ENCODE peak calls at places on chromosomes 12 and 14, in six cellular contexts. Q is HepG2, B is GM12891, O is GM12878, S is H1, R is K562. H is an unnamed sample.
A peak's percentile ranks its signal among the peaks of the same experiment; 100 is the strongest.

GRCh38 chr14:34322940-34323418 is 139.1 kb downstream of the SPTSSA start:
- DNase-seq in Q (peak; percentile 87), B (peak; percentile 64), O (no peak), S (no peak), R (peak; percentile 51), H (peak; percentile 49)

GRCh38 chr12:103647267-103647666 is 60.2 kb downstream of the STAB2 start:
- DNase-seq in Q (no peak), B (no peak), O (no peak), S (no peak), R (no peak), H (no peak)

GRCh38 chr14:39265741-39266588 is 32.2 kb downstream of the MIA2 start:
- DNase-seq in Q (no peak), B (no peak), O (no peak), S (no peak), R (no peak), H (no peak)

GRCh38 chr12:27869567-27869966 is 89.5 kb upstream of the MANSC4 start:
- DNase-seq in Q (no peak), B (no peak), O (no peak), S (no peak), R (peak; percentile 52), H (no peak)

GRCh38 chr12:122124370-122124769 is 45.8 kb downstream of the MLXIP start:
- DNase-seq in Q (no peak), B (no peak), O (no peak), S (no peak), R (no peak), H (no peak)

GRCh38 chr12:24899503-24900098 is 49.3 kb downstream of the BCAT1 start:
- DNase-seq in Q (no peak), B (no peak), O (no peak), S (no peak), R (no peak), H (no peak)

GRCh38 chr14:69680297-69680696 is 68.9 kb downstream of the SUSD6 start:
- DNase-seq in Q (no peak), B (no peak), O (no peak), S (no peak), R (no peak), H (no peak)

GRCh38 chr14:24243336-24243836 is 963 bp upstream of the TINF2 start:
- DNase-seq in Q (peak; percentile 72), B (no peak), O (no peak), S (no peak), R (no peak), H (no peak)

GRCh38 chr12:40010899-40011774 is 94.7 kb downstream of the SLC2A13 start:
- DNase-seq in Q (peak; percentile 65), B (peak; percentile 12), O (peak; percentile 35), S (no peak), R (peak; percentile 53), H (peak; percentile 5)

GRCh38 chr14:55349565-55349964 is 62.1 kb downstream of the ATG14 start:
- DNase-seq in Q (no peak), B (no peak), O (no peak), S (no peak), R (no peak), H (no peak)

GRCh38 chr14:93954900-93955891 is 21.2 kb downstream of the ASB2 start:
- DNase-seq in Q (no peak), B (peak; percentile 67), O (no peak), S (no peak), R (no peak), H (no peak)

GRCh38 chr12:77402726-77403125 is 337.4 kb upstream of the E2F7 start:
- DNase-seq in Q (no peak), B (no peak), O (no peak), S (no peak), R (no peak), H (no peak)

GRCh38 chr14:73276836-73277235 is 39.5 kb downstream of the PAPLN start:
- DNase-seq in Q (no peak), B (no peak), O (no peak), S (no peak), R (no peak), H (no peak)

GRCh38 chr14:69288956-69289705 is 29.2 kb downstream of the GALNT16 start:
- DNase-seq in Q (no peak), B (no peak), O (no peak), S (no peak), R (no peak), H (no peak)

GRCh38 chr14:68884031-68885030 is 91.5 kb upstream of the ZFP36L1 start:
- DNase-seq in Q (peak; percentile 44), B (no peak), O (no peak), S (no peak), R (no peak), H (no peak)

GRCh38 chr14:80695869-80696268 is 245.7 kb downstream of the CEP128 start:
- DNase-seq in Q (no peak), B (no peak), O (peak; percentile 16), S (no peak), R (no peak), H (no peak)

GRCh38 chr12:62816624-62817023 is 118.3 kb downstream of the PPM1H start:
- DNase-seq in Q (no peak), B (no peak), O (no peak), S (no peak), R (no peak), H (no peak)

GRCh38 chr12:127599441-127599840 is 667.5 kb upstream of the TMEM132C start:
- DNase-seq in Q (no peak), B (no peak), O (no peak), S (no peak), R (no peak), H (no peak)

GRCh38 chr14:25400607-25401206 is 350.8 kb upstream of the STXBP6 start:
- DNase-seq in Q (peak; percentile 70), B (no peak), O (no peak), S (no peak), R (peak; percentile 4), H (no peak)

GRCh38 chr14:87233266-87233665 is 759.7 kb downstream of the GALC start:
- DNase-seq in Q (no peak), B (no peak), O (no peak), S (no peak), R (no peak), H (no peak)

GRCh38 chr12:31897791-31898503 is 61.3 kb upstream of the RESF1 start:
- DNase-seq in Q (no peak), B (no peak), O (no peak), S (peak; percentile 23), R (peak; percentile 72), H (no peak)

GRCh38 chr12:102539651-102540553 is 59.5 kb upstream of the IGF1 start:
- DNase-seq in Q (peak; percentile 31), B (no peak), O (no peak), S (no peak), R (no peak), H (no peak)

GRCh38 chr12:107134558-107134957 is 41.2 kb upstream of the CRY1 start:
- DNase-seq in Q (peak; percentile 73), B (no peak), O (no peak), S (peak; percentile 47), R (peak; percentile 51), H (no peak)

GRCh38 chr12:52527121-52527800 is 7.1 kb upstream of the KRT5 start:
- DNase-seq in Q (no peak), B (no peak), O (no peak), S (no peak), R (no peak), H (no peak)

GRCh38 chr12:52528641-52529143 is 8.5 kb upstream of the KRT5 start:
- DNase-seq in Q (no peak), B (no peak), O (no peak), S (no peak), R (no peak), H (no peak)

GRCh38 chr12:52525661-52526499 is 5.7 kb upstream of the KRT5 start:
- DNase-seq in Q (no peak), B (no peak), O (no peak), S (no peak), R (no peak), H (no peak)

GRCh38 chr12:52524898-52525591 is 4.9 kb upstream of the KRT5 start:
- DNase-seq in Q (no peak), B (no peak), O (no peak), S (no peak), R (no peak), H (no peak)

GRCh38 chr12:52526511-52526951 is 6.3 kb upstream of the KRT5 start:
- DNase-seq in Q (no peak), B (no peak), O (no peak), S (no peak), R (no peak), H (no peak)
- TF ChIP-seq TAF1 in Q (no peak), B (no peak), O (no peak), S (no peak), R (no peak), H (no peak)

GRCh38 chr14:61280526-61281185 is 482 bp downstream of the TMEM30B start:
- DNase-seq in Q (no peak), B (peak; percentile 42), O (no peak), S (no peak), R (no peak), H (peak; percentile 22)
- TF ChIP-seq POLR2A in Q (no peak), B (no peak), O (no peak), S (no peak), R (no peak), H (no peak)

GRCh38 chr12:1629338-1630080 is 478 bp downstream of the WNT5B start:
- DNase-seq in Q (peak; percentile 32), B (peak; percentile 42), O (no peak), S (no peak), R (no peak), H (peak; percentile 39)
- TF ChIP-seq TAF1 in Q (no peak), B (no peak), O (no peak), S (no peak), R (no peak), H (no peak)

DNA sequence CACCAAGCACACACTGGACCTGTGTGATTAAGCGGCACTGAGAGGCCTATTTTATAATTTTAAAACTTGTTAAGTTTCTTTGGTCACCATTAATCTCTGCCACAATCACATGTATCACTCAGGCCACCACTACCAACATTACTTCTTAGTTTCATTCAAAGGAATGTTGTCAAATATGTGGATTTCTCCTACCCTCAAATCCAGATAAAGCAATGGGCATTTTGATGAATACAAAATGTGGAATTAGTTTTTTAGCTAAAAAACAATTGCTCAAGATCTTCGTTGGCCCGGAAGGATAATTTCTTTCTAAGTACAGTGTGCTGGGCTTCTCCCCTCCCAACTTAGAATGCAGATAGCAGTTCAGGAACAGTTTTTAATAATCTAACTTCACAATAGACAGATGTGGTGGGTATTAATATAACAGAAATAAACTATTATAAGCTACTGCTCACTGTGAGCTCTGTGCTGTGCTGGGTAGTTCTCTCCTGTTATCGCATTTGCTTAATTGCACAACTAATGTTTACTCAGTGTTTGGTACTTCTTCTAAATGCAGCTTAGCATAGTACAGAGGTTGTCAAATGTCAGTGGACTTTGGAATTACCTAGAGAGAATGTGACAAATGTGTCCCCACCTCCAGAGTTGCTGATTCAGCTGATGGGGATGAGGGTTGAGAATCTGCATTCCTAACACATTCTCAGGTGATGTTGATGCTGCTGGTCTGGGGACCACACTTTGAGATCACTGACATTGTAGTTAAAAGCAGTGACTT is 266.7 kb upstream of the AMIGO2 start:
- DNase-seq in Q (peak; percentile 93), B (no peak), O (no peak), S (no peak), R (no peak), H (no peak)
- TF ChIP-seq POLR2A in Q (no peak), B (no peak), O (no peak), S (no peak), R (no peak), H (no peak)

DNA sequence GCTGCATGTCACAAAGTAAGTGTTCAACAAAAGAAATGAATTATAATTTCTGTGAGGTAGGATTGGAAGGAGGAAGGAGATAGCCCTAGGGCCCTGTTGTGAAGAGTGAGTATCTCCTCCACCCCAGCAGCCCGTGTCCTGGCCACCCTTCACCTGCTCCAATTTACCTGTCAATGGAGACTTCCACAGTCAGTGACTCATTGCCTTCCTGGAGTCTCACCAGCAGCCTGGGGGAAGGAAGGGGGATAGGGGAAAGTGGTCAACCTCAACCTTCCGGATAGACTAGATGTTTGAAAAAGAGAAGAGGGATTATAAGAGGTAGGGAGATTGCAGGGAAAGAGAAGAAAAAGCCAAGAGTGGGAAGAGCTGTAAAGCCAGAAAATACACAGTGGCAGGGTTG is 9.2 kb downstream of the STAT2 start:
- DNase-seq in Q (no peak), B (no peak), O (no peak), S (no peak), R (no peak), H (no peak)
- TF ChIP-seq TAF1 in Q (no peak), B (no peak), O (no peak), S (no peak), R (no peak), H (no peak)